ENCODE peak calls at places on chromosomes 5 and 9, in four cellular contexts. G, T, Q and V are unnamed samples.

GRCh38 chr9:71308454-71308853 is 187.0 kb upstream of the TRPM3 start:
- DNase-seq in G (no peak), T (no peak), Q (no peak), V (no peak)

GRCh38 chr9:116387934-116388714 is 234.5 kb downstream of the PAPPA start:
- DNase-seq in G (no peak), T (no peak), Q (no peak), V (no peak)

GRCh38 chr9:26462213-26462612 is 430.4 kb downstream of the CAAP1 start:
- DNase-seq in G (no peak), T (no peak), Q (no peak), V (no peak)

GRCh38 chr9:88835038-88835466 is 156.2 kb upstream of the S1PR3 start:
- DNase-seq in G (no peak), T (no peak), Q (no peak), V (no peak)

GRCh38 chr9:129938291-129938979 is 103.2 kb downstream of the USP20 start:
- DNase-seq in G (no peak), T (no peak), Q (no peak), V (no peak)

GRCh38 chr5:76820491-76820890 is 1.7 kb downstream of the F2RL1 start:
- DNase-seq in G (no peak), T (no peak), Q (no peak), V (no peak)

GRCh38 chr9:77589046-77589795 is 58.9 kb downstream of the GNA14 start:
- DNase-seq in G (no peak), T (no peak), Q (no peak), V (no peak)

GRCh38 chr5:116303810-116304209 is 219.0 kb downstream of the COMMD10 start:
- DNase-seq in G (no peak), T (no peak), Q (no peak), V (no peak)

GRCh38 chr9:6212722-6213375 is 2.8 kb upstream of the IL33 start:
- DNase-seq in G (no peak), T (no peak), Q (no peak), V (no peak)

GRCh38 chr9:137786511-137786920 is 91.1 kb upstream of the CACNA1B start:
- DNase-seq in G (no peak), T (no peak), Q (peak; percentile 53), V (no peak)

GRCh38 chr5:116806879-116807278 is 232.3 kb upstream of the SEMA6A start:
- DNase-seq in G (no peak), T (no peak), Q (no peak), V (no peak)

GRCh38 chr5:131787736-131788135 is 9.1 kb downstream of the FNIP1 start:
- DNase-seq in G (no peak), T (no peak), Q (no peak), V (no peak)

GRCh38 chr9:134552349-134552990 is 89.1 kb upstream of the COL5A1 start:
- DNase-seq in G (no peak), T (no peak), Q (peak; percentile 60), V (no peak)

GRCh38 chr5:59299006-59299405 is 594.5 kb downstream of the PDE4D start:
- DNase-seq in G (no peak), T (no peak), Q (no peak), V (no peak)

GRCh38 chr5:52947208-52947607 is 41.9 kb upstream of the ITGA2 start:
- DNase-seq in G (no peak), T (no peak), Q (peak; percentile 68), V (no peak)

GRCh38 chr9:74497750-74498615 is 848 bp downstream of the RORB start:
- DNase-seq in G (peak; percentile 57), T (peak; percentile 76), Q (no peak), V (peak; percentile 17)

GRCh38 chr9:84404095-84404686 is 63.6 kb upstream of the SLC28A3 start:
- DNase-seq in G (no peak), T (no peak), Q (no peak), V (no peak)

GRCh38 chr5:145738227-145738626 is 96.9 kb downstream of the PRELID2 start:
- DNase-seq in G (no peak), T (no peak), Q (no peak), V (no peak)

GRCh38 chr9:104073770-104074133 is 20.4 kb upstream of the SMC2 start:
- DNase-seq in G (no peak), T (no peak), Q (no peak), V (no peak)

GRCh38 chr9:100498592-100498991 is 25.6 kb downstream of the TMEFF1 start:
- DNase-seq in G (no peak), T (no peak), Q (no peak), V (no peak)

GRCh38 chr9:28423255-28423654 is 850.0 kb upstream of the C9orf72 start:
- DNase-seq in G (no peak), T (no peak), Q (no peak), V (no peak)

GRCh38 chr9:137745541-137745991 is 126.8 kb downstream of the EHMT1 start:
- DNase-seq in G (no peak), T (no peak), Q (no peak), V (peak; percentile 65)

DNA sequence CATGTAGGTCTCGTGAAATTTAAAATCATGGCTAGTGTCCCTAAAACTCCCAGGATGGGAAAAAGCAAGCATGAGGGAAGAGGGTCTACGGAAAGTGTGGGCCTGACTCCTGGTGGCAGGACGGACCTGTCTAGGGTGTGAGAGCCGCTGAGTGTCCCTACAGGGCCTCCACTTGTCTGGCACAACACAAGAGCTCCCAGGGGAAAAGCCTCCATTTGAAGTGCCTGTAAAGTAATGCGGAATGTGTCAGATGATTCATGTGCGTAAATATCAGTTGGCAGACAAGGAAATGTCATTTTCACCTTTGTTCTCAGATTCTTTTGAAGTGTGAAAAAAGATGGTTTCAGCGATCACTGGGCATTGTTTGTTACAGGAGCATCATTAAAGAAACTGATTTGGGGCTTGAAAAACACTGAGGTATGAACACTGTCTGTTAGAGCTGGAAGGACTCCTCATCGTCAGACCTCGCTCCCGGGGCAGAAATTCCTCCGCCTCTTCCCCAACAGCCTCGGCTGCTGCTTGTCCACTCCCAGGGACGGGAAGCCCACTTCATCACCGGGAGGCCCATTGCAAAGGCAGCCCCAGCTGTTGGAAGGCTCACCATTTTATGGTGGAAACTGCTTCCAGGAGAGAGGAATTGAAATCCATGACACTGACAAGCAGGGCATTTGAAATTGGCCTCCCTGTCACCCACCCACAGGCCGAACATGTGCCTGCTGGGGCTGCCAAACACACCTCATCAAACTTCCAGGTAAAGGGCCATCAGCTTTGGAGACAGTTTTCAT is 240.8 kb downstream of the FSTL4 start:
- DNase-seq in G (no peak), T (no peak), Q (no peak), V (no peak)
- TF ChIP-seq CTCF in G (no peak), T (no peak), Q (no peak), V (no peak)

GRCh38 chr5:12614608-12615007 is 710.4 kb upstream of the CTNND2 start:
- DNase-seq in G (no peak), T (no peak), Q (no peak), V (no peak)

GRCh38 chr5:12616093-12616492 is 711.8 kb upstream of the CTNND2 start:
- DNase-seq in G (no peak), T (no peak), Q (no peak), V (no peak)

GRCh38 chr5:12615141-12615820 is 711.0 kb upstream of the CTNND2 start:
- DNase-seq in G (no peak), T (no peak), Q (no peak), V (no peak)

GRCh38 chr5:12611132-12611531 is 706.9 kb upstream of the CTNND2 start:
- DNase-seq in G (no peak), T (no peak), Q (no peak), V (no peak)
- TF ChIP-seq CTCF in G (no peak), T (no peak), Q (no peak), V (no peak)

GRCh38 chr9:90900130-90900529 is 98.5 kb downstream of the SYK start:
- DNase-seq in G (no peak), T (no peak), Q (no peak), V (no peak)

GRCh38 chr9:90895786-90896185 is 94.2 kb downstream of the SYK start:
- DNase-seq in G (no peak), T (no peak), Q (no peak), V (no peak)

GRCh38 chr9:90899287-90899686 is 97.7 kb downstream of the SYK start:
- DNase-seq in G (no peak), T (no peak), Q (no peak), V (no peak)

GRCh38 chr9:90896231-90896630 is 94.6 kb downstream of the SYK start:
- DNase-seq in G (no peak), T (no peak), Q (no peak), V (no peak)

GRCh38 chr9:90898229-90898628 is 96.6 kb downstream of the SYK start:
- DNase-seq in G (no peak), T (no peak), Q (no peak), V (no peak)
- TF ChIP-seq CTCF in G (no peak), T (no peak), Q (no peak), V (no peak)

GRCh38 chr5:139190125-139190524 is 8.0 kb downstream of the SIL1 start:
- DNase-seq in G (no peak), T (no peak), Q (peak; percentile 27), V (no peak)

GRCh38 chr5:139188558-139189270 is 9.5 kb downstream of the SIL1 start:
- DNase-seq in G (no peak), T (no peak), Q (peak; percentile 14), V (no peak)

GRCh38 chr5:139197710-139198669 is at the start of gene SIL1:
- DNase-seq in G (peak; percentile 97), T (peak; percentile 99), Q (peak; percentile 98), V (peak; percentile 91)

GRCh38 chr5:139194486-139194885 is 3.7 kb downstream of the SIL1 start:
- DNase-seq in G (no peak), T (no peak), Q (no peak), V (no peak)

GRCh38 chr5:139193928-139194327 is 4.2 kb downstream of the SIL1 start:
- DNase-seq in G (no peak), T (no peak), Q (no peak), V (no peak)
- TF ChIP-seq CTCF in G (no peak), T (no peak), Q (no peak), V (no peak)

DNA sequence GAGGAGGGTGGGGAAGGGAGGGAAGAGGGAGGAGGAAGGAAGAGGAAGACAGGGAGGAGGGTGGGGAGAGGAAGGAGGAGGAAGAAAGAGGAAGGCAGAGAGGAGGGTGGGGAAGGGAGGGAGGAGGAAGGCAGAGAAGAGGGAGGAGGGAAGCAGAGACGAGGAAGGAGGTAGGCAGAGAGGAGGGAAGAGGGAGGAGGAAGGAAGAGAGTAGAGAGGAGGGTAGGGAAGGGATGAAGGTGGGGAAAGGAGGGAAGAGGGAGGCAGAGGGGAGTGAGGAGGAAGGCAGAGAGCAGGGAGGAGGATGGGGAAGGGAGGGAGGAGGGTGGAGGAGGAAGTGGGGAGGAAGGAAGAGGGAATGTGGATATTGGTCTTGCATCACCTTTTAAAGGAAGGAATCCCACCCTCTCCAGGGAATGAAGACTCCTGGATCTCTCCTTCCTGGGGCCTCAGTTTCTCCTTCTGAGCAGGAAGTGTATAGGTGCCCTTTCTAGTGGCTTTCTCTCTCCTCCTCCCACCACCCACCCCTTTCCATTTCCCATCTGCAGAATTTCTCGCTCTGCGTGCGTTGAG is 188.9 kb upstream of the ZNF618 start:
- DNase-seq in G (no peak), T (no peak), Q (no peak), V (no peak)
- TF ChIP-seq CTCF in G (no peak), T (no peak), Q (no peak), V (no peak)

GRCh38 chr9:30036558-30036957 is 2347.9 kb upstream of the ACO1 start:
- DNase-seq in G (no peak), T (no peak), Q (no peak), V (no peak)

GRCh38 chr9:30039712-30040111 is 2344.7 kb upstream of the ACO1 start:
- DNase-seq in G (no peak), T (no peak), Q (no peak), V (no peak)
- TF ChIP-seq CTCF in G (no peak), T (no peak), Q (no peak), V (no peak)